ENCODE peak calls at places on chromosomes 2 and 18, in nine cellular contexts. X, G, M, Y, C, R, N, J and W are unnamed samples.

GRCh38 chr2:136056077-136056688 is 61.8 kb downstream of the CXCR4 start:
- DNase-seq in X (no peak), G (no peak), M (no peak), Y (no peak), C (no peak), R (no peak), N (no peak), J (no peak), W (no peak)

GRCh38 chr2:239751719-239752355 is 273.3 kb downstream of the NDUFA10 start:
- DNase-seq in X (no peak), G (no peak), M (no peak), Y (no peak), C (no peak), R (no peak), N (no peak), J (no peak), W (no peak)

GRCh38 chr2:215411941-215412743 is 23.7 kb downstream of the FN1 start:
- DNase-seq in X (no peak), G (no peak), M (no peak), Y (no peak), C (no peak), R (no peak), N (no peak), J (no peak), W (no peak)

GRCh38 chr2:179936654-179937053 is 70.4 kb downstream of the CWC22 start:
- DNase-seq in X (peak), G (no peak), M (no peak), Y (peak), C (no peak), R (peak), N (peak), J (no peak), W (no peak)

GRCh38 chr2:229243880-229244560 is 27.1 kb downstream of the PID1 start:
- DNase-seq in X (no peak), G (no peak), M (no peak), Y (peak), C (no peak), R (no peak), N (no peak), J (no peak), W (no peak)

GRCh38 chr2:8438996-8439395 is 242.9 kb upstream of the ID2 start:
- DNase-seq in X (no peak), G (no peak), M (no peak), Y (no peak), C (no peak), R (no peak), N (no peak), J (no peak), W (no peak)

GRCh38 chr18:10306779-10307178 is 147.7 kb upstream of the APCDD1 start:
- DNase-seq in X (no peak), G (no peak), M (no peak), Y (no peak), C (no peak), R (no peak), N (no peak), J (no peak), W (no peak)

GRCh38 chr2:9681427-9681817 is 50.6 kb upstream of the YWHAQ start:
- DNase-seq in X (no peak), G (no peak), M (no peak), Y (no peak), C (no peak), R (no peak), N (no peak), J (no peak), W (no peak)

GRCh38 chr2:37326866-37327634 is 2.4 kb upstream of the PRKD3 start:
- DNase-seq in X (no peak), G (no peak), M (no peak), Y (no peak), C (no peak), R (no peak), N (no peak), J (no peak), W (no peak)

GRCh38 chr18:50896093-50896492 is 17.2 kb downstream of the ME2 start:
- DNase-seq in X (no peak), G (no peak), M (no peak), Y (no peak), C (no peak), R (no peak), N (no peak), J (no peak), W (no peak)

GRCh38 chr2:200922439-200922838 is 33.3 kb downstream of the NIF3L1 start:
- DNase-seq in X (no peak), G (no peak), M (no peak), Y (no peak), C (no peak), R (no peak), N (no peak), J (no peak), W (no peak)

GRCh38 chr18:8741524-8741923 is 36.2 kb downstream of the MTCL1 start:
- DNase-seq in X (no peak), G (no peak), M (no peak), Y (no peak), C (no peak), R (no peak), N (no peak), J (no peak), W (no peak)

GRCh38 chr18:35005963-35006577 is 35.1 kb upstream of the MAPRE2 start:
- DNase-seq in X (peak), G (no peak), M (no peak), Y (peak), C (no peak), R (peak), N (peak), J (no peak), W (peak)

GRCh38 chr2:37119182-37119581 is 34.9 kb downstream of the GPATCH11 start:
- DNase-seq in X (peak), G (no peak), M (no peak), Y (no peak), C (no peak), R (no peak), N (peak), J (no peak), W (no peak)

GRCh38 chr2:189517847-189518535 is 62.6 kb downstream of the SLC40A1 start:
- DNase-seq in X (no peak), G (no peak), M (no peak), Y (peak), C (no peak), R (no peak), N (no peak), J (no peak), W (no peak)

GRCh38 chr2:48419884-48420511 is 110.0 kb upstream of the STON1 start:
- DNase-seq in X (no peak), G (no peak), M (no peak), Y (no peak), C (peak), R (no peak), N (no peak), J (no peak), W (no peak)

GRCh38 chr18:40382191-40382590 is 1572.8 kb upstream of the PIK3C3 start:
- DNase-seq in X (no peak), G (no peak), M (no peak), Y (no peak), C (no peak), R (no peak), N (no peak), J (no peak), W (no peak)

GRCh38 chr2:240369725-240370585 is 65.5 kb upstream of the GPC1 start:
- DNase-seq in X (peak), G (no peak), M (no peak), Y (peak), C (peak), R (peak), N (peak), J (no peak), W (peak)